ENCODE peak calls at places on chromosomes 1 and 21, in five cellular contexts. O, P, D, L and J are unnamed samples.

GRCh38 chr1:109777980-109778625 is 14.4 kb upstream of the EPS8L3 start:
- DNase-seq in L (no peak), D (no peak), O (no peak), P (no peak), J (no peak)

GRCh38 chr1:16405441-16405840 is 31.8 kb downstream of the SPATA21 start:
- DNase-seq in L (no peak), O (no peak), D (no peak), P (no peak), J (no peak)

GRCh38 chr1:204014336-204014735 is 58.6 kb upstream of the SOX13 start:
- DNase-seq in D (no peak), O (no peak), P (no peak), L (no peak), J (no peak)

GRCh38 chr1:206898909-206899431 is 1.7 kb downstream of the IL24 start:
- DNase-seq in O (no peak), D (no peak), L (no peak), P (no peak), J (no peak)

GRCh38 chr1:186487163-186487562 is 26.2 kb upstream of the PDC start:
- DNase-seq in D (no peak), L (no peak), O (no peak), P (no peak), J (no peak)

GRCh38 chr1:171204311-171204710 is 19.2 kb downstream of the FMO2 start:
- DNase-seq in O (no peak), P (no peak), D (no peak), L (no peak), J (no peak)

GRCh38 chr1:39701092-39701460 is 9.8 kb upstream of the HPCAL4 start:
- DNase-seq in P (no peak), O (no peak), D (no peak), L (no peak), J (no peak)

GRCh38 chr1:45617618-45618017 is 6.2 kb downstream of the CCDC17 start:
- DNase-seq in L (no peak), D (no peak), P (no peak), O (no peak), J (no peak)

GRCh38 chr1:16376971-16377370 is 9.9 kb downstream of the SZRD1 start:
- DNase-seq in P (peak), L (no peak), D (no peak), O (no peak), J (no peak)

GRCh38 chr1:186295980-186296379 is 79.1 kb downstream of the TPR start:
- DNase-seq in O (no peak), P (no peak), L (no peak), D (no peak), J (no peak)

GRCh38 chr1:19456915-19457554 is 28.3 kb downstream of the CAPZB start:
- DNase-seq in P (no peak), D (no peak), L (no peak), O (no peak), J (no peak)

GRCh38 chr1:89523597-89524368 is 846 bp upstream of the LRRC8B start:
- DNase-seq in L (no peak), O (no peak), D (no peak), P (peak), J (peak)

GRCh38 chr21:45363921-45364463 is 41.0 kb upstream of the COL18A1 start:
- DNase-seq in L (peak), O (peak), D (no peak), P (peak), J (peak)

GRCh38 chr1:106502659-106503058 is 553.8 kb upstream of the PRMT6 start:
- DNase-seq in O (no peak), L (no peak), D (no peak), P (no peak), J (no peak)

GRCh38 chr1:160629286-160630210 is 17.3 kb downstream of the SLAMF1 start:
- DNase-seq in L (no peak), P (no peak), D (no peak), O (no peak), J (no peak)

GRCh38 chr1:43107664-43108063 is 64.4 kb downstream of the EBNA1BP2 start:
- DNase-seq in D (no peak), O (no peak), L (no peak), P (no peak), J (no peak)

GRCh38 chr1:243850013-243850367 is at the start of gene AKT3:
- DNase-seq in O (peak), P (no peak), L (no peak), D (no peak), J (no peak)

GRCh38 chr1:220710333-220710732 is 20.2 kb downstream of the C1orf115 start:
- DNase-seq in P (no peak), O (no peak), L (no peak), D (no peak), J (no peak)

GRCh38 chr1:225772323-225772768 is 5.3 kb upstream of the SRP9 start:
- DNase-seq in P (peak), L (no peak), O (peak), D (peak), J (no peak)

GRCh38 chr21:14991957-14992356 is 72.8 kb downstream of the NRIP1 start:
- DNase-seq in L (no peak), O (no peak), P (no peak), D (no peak), J (no peak)

GRCh38 chr1:38872401-38873026 is 634 bp downstream of the MYCBP start:
- DNase-seq in P (no peak), L (no peak), O (no peak), D (no peak), J (peak)

GRCh38 chr1:173134800-173135199 is 72.3 kb downstream of the TNFSF4 start:
- DNase-seq in P (no peak), O (no peak), L (no peak), D (no peak), J (no peak)

GRCh38 chr1:24920155-24920925 is 9.7 kb downstream of the RUNX3 start:
- DNase-seq in L (no peak), P (peak), O (no peak), D (no peak), J (no peak)

GRCh38 chr1:38133304-38133703 is 86.7 kb upstream of the POU3F1 start:
- DNase-seq in L (no peak), D (no peak), O (no peak), P (no peak), J (no peak)

GRCh38 chr1:40988280-40988679 is 8.8 kb downstream of the CTPS1 start:
- DNase-seq in D (no peak), L (no peak), O (no peak), P (no peak), J (no peak)

GRCh38 chr1:182051938-182052337 is 9.6 kb downstream of the ZNF648 start:
- DNase-seq in O (no peak), D (no peak), L (no peak), P (no peak), J (no peak)

GRCh38 chr21:37463083-37463780 is 96.7 kb downstream of the DYRK1A start:
- DNase-seq in O (no peak), P (peak), D (no peak), L (peak), J (no peak)

GRCh38 chr1:6794164-6794563 is 8.9 kb downstream of the CAMTA1 start:
- DNase-seq in P (no peak), D (no peak), L (no peak), O (no peak), J (no peak)

GRCh38 chr1:28160677-28161328 is 15.7 kb downstream of the PTAFR start:
- DNase-seq in P (no peak), L (no peak), O (no peak), D (no peak), J (no peak)

GRCh38 chr1:94974824-94975223 is 47.9 kb upstream of the CNN3 start:
- DNase-seq in L (no peak), O (no peak), D (no peak), P (no peak), J (no peak)

GRCh38 chr21:33968998-33969353 is 53.4 kb upstream of the ATP5PO start:
- DNase-seq in O (no peak), D (peak), L (no peak), P (no peak), J (no peak)

GRCh38 chr1:77218477-77219165 is 609 bp downstream of the PIGK start:
- DNase-seq in L (no peak), O (no peak), D (no peak), P (peak), J (no peak)

GRCh38 chr21:45126085-45126687 is 51.8 kb downstream of the ADARB1 start:
- DNase-seq in P (no peak), L (no peak), O (no peak), D (no peak), J (no peak)

GRCh38 chr1:57133686-57134085 is 167.9 kb upstream of the C8B start:
- DNase-seq in P (no peak), O (no peak), D (no peak), L (no peak), J (no peak)

GRCh38 chr21:36820176-36821031 is 121.5 kb downstream of the SIM2 start:
- DNase-seq in L (no peak), D (peak), O (no peak), P (no peak), J (no peak)

GRCh38 chr1:21568006-21568746 is 59.0 kb downstream of the ALPL start:
- DNase-seq in L (no peak), O (no peak), D (no peak), P (no peak), J (no peak)

DNA sequence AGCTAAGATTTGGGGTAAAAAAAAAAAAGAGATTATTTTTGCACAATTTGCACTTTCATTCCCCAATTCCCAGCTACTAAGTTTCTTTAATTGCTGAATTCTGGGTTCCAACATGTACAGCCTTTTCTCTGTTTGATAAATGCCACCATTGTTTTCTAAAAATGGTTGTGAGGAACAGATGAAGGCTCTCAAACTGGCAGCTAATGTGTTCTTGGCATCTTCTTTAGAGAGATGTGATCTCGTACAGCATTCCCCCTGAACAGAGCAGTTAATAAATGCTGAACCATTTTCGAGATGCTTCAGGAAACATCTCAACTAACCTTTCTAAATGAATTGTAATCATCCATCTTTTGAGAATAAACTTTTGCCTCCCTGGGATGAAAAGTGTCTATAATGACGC is 107.9 kb upstream of the DYNLT5 start:
- DNase-seq in D (no peak), L (no peak), O (no peak), P (no peak), J (no peak)
- TF ChIP-seq TAF1 in D (no peak), L (no peak), O (no peak), P (no peak), J (no peak)

GRCh38 chr1:67653304-67653703 is 31.7 kb upstream of the GADD45A start:
- DNase-seq in P (no peak), D (no peak), O (no peak), L (no peak), J (no peak)

GRCh38 chr1:67650061-67650460 is 34.9 kb upstream of the GADD45A start:
- DNase-seq in P (no peak), D (no peak), O (no peak), L (no peak), J (no peak)

GRCh38 chr1:67651031-67651430 is 34.0 kb upstream of the GADD45A start:
- DNase-seq in P (no peak), D (no peak), O (no peak), L (no peak), J (no peak)

GRCh38 chr1:67655581-67655980 is 29.4 kb upstream of the GADD45A start:
- DNase-seq in P (no peak), L (no peak), O (no peak), D (no peak), J (no peak)

DNA sequence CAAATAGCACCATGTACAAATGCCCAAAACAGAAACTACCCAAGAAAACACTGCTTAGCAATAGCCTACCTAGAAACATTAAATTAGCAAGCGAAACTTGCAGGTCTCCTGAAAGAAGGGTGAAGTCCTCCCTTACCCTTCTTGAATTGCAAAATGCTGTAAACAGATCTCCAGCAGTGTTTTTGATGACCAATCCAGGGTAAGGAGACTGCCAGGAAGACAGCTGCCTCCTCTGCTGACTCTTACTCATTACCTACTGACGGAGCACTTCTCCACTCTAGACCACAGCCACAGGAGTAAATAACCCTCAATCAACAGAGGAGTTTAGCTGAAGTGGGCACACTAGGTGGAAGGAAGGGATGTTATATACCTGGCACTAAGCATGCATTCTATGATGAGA is 32.2 kb upstream of the GADD45A start:
- DNase-seq in D (no peak), P (no peak), L (no peak), O (no peak), J (no peak)
- TF ChIP-seq TAF1 in D (no peak), P (no peak), L (no peak), O (no peak), J (no peak)

DNA sequence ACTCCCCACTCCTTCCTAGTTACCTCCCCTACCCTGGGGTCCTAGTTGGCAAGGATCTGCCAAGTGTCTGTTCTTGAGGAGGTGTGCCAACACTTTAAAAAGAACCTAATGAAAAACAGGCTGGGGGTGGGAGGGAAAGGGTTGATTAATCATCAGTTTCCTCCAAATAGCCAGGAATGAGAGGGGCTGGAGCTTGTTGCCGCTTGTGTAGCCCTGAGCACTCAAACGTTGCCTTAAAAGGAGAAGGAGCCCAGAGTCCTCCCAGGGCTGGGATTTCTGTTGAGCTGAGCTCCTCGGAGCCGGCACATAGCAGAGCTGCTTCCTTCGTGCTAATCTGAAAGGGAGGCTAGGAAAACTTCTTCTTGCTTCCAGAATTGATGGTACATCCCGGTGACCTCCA is 15.9 kb downstream of the SHISA4 start:
- DNase-seq in L (no peak), P (no peak), D (no peak), O (no peak), J (no peak)
- TF ChIP-seq TAF1 in L (no peak), P (no peak), D (no peak), O (no peak), J (no peak)

GRCh38 chr1:35486858-35487408 is 70.3 kb downstream of the KIAA0319L start:
- DNase-seq in D (no peak), O (no peak), L (no peak), P (no peak), J (no peak)
- TF ChIP-seq TAF1 in D (no peak), O (no peak), L (no peak), P (no peak), J (no peak)

GRCh38 chr1:114010433-114011184 is 31.3 kb downstream of the OLFML3 start:
- DNase-seq in O (no peak), L (no peak), P (no peak), D (no peak), J (no peak)

GRCh38 chr1:114011796-114012195 is 32.5 kb downstream of the OLFML3 start:
- DNase-seq in D (no peak), O (no peak), P (no peak), L (no peak), J (no peak)

GRCh38 chr1:114009393-114009792 is 30.1 kb downstream of the OLFML3 start:
- DNase-seq in D (no peak), O (no peak), L (no peak), P (no peak), J (no peak)

DNA sequence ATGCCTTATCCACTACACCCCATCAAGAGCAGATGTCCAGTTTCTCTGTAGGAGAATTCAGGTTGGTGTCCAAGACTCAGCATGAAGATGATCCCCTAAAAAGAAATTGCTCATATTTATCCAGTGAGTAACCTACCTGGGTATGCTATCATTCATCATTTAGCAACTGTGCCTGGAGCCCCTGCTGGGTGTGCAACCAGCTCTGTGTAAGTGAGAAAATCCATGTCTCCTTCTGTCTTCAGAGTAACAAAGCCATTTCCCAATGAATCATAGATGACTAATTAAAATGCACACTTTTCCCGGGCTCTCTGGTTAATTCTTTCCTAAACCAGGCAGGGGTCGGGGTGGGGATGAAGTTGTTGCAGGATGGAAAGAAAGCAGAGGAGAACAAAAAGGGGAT is 35.8 kb downstream of the OLFML3 start:
- DNase-seq in D (no peak), L (no peak), P (no peak), O (no peak), J (no peak)
- TF ChIP-seq TAF1 in D (no peak), L (no peak), P (no peak), O (no peak), J (no peak)

GRCh38 chr1:93136445-93136844 is 43.8 kb downstream of the TMED5 start:
- DNase-seq in L (no peak), P (no peak), D (no peak), O (no peak), J (no peak)

GRCh38 chr1:93137604-93138292 is 42.5 kb downstream of the TMED5 start:
- DNase-seq in D (no peak), O (no peak), P (no peak), L (no peak), J (no peak)

GRCh38 chr1:93143136-93143535 is 37.1 kb downstream of the TMED5 start:
- DNase-seq in D (no peak), P (no peak), L (peak), O (no peak), J (no peak)

GRCh38 chr1:93142161-93142560 is 38.1 kb downstream of the TMED5 start:
- DNase-seq in L (no peak), O (no peak), D (no peak), P (no peak), J (no peak)

DNA sequence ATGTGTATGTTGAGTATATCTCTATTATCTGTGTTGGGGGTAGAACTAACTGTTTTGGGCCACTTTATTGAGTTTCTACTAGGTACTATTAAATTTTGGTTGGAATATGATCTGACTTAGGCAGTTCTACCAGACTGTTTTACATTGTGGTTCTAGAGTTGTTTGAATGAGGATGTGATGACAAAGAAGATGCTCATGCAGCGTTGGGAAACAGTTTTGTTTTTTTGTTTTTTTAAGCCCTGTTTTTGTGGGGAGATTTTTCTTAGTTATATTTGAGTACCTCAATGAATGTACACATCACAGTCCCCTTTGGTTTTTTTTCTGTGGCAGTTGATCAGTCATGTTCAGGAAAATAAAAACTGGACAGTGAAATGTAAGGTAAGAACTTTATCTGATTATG is 40.1 kb downstream of the TMED5 start:
- DNase-seq in O (no peak), L (no peak), P (no peak), D (no peak), J (no peak)
- TF ChIP-seq TAF1 in O (no peak), L (no peak), P (no peak), D (no peak), J (no peak)

GRCh38 chr1:58577676-58578073 is 623 bp upstream of the TACSTD2 start:
- DNase-seq in L (no peak), O (no peak), P (no peak), D (no peak), J (no peak)

GRCh38 chr1:58576727-58577675 is at the start of gene TACSTD2:
- DNase-seq in D (peak), L (no peak), P (no peak), O (no peak), J (no peak)

GRCh38 chr1:58574816-58575215 is 2.2 kb downstream of the TACSTD2 start:
- DNase-seq in O (no peak), P (no peak), L (no peak), D (peak), J (no peak)

GRCh38 chr1:58573705-58574591 is 3.1 kb downstream of the TACSTD2 start:
- DNase-seq in D (peak), P (no peak), L (peak), O (peak), J (peak)

DNA sequence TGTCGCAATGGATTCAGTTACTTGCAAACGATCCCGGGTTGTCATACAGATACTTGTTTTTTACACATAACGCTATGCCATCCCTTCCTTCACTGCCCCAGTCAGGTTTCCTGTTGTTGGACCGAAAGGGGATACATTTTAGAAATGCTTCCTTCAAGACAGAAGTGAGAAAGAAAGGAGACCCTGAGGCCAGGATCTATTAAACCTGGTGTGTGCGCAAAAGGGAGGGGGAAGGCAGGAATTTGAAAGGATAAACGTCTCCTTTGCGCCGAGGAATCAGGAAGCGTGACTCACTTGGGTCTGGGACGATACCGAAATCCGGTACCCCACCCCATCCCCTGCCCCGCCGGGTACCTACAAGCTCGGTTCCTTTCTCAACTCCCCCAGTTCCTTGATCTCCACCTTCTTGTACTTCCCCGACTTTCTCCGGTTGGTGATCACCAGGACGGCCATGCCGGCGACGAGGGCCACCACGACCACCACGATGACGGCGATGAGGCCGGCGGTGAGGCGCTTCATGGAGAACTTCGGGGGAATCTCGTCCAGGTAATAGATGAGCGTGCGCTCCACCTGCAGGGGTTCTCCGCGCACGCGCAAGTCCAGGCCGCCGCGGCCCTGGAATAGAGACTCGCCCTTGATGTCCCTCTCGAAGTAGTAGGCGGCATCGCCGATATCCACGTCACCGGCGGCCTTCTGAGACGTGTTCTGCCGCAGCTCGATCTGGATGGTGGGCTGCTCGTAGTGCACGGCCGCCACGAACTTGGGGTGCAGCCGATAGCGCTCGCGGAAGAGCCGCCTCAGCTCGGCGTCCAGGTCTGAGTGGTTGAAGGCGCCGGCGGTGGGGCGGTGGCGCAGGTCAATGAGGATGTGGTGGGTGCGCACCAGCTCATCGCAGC is 973 bp downstream of the TACSTD2 start:
- DNase-seq in O (no peak), D (no peak), P (no peak), L (no peak), J (no peak)
- TF ChIP-seq TAF1 in O (no peak), D (no peak), P (no peak), L (no peak), J (no peak)